ENCODE peak calls at places on chromosome 3, in four cellular contexts. P, Z, L and W are unnamed samples.

GRCh38 chr3:20873235-20873634 is 687.2 kb upstream of the SGO1 start:
- DNase-seq in P (no peak), L (no peak), Z (no peak), W (no peak)

GRCh38 chr3:186319988-186320387 is 42.0 kb downstream of the DGKG start:
- DNase-seq in L (no peak), P (peak), Z (no peak), W (no peak)

GRCh38 chr3:11464356-11464755 is 179.4 kb downstream of the VGLL4 start:
- DNase-seq in Z (no peak), L (no peak), P (no peak), W (no peak)

GRCh38 chr3:194654443-194654842 is 17.5 kb downstream of the LSG1 start:
- DNase-seq in L (no peak), Z (no peak), P (no peak), W (no peak)

GRCh38 chr3:141413387-141414140 is 45.3 kb downstream of the ZBTB38 start:
- DNase-seq in Z (no peak), P (no peak), L (no peak), W (no peak)

GRCh38 chr3:151263126-151263525 is 15.2 kb downstream of the P2RY14 start:
- DNase-seq in P (no peak), Z (no peak), L (no peak), W (no peak)

GRCh38 chr3:190375250-190375649 is 12.7 kb upstream of the CLDN16 start:
- DNase-seq in L (no peak), Z (no peak), P (no peak), W (no peak)

GRCh38 chr3:111285691-111286090 is 214.1 kb downstream of the NECTIN3 start:
- DNase-seq in Z (no peak), P (no peak), L (no peak), W (no peak)